ENCODE peak calls at places on chromosomes 6 and 20, in nine cellular contexts. X is cardiac fibroblast, G is BJ, M is RWPE1, S is upper lobe of right lung, Z is left ventricle myocardium inferior, D is sigmoid colon, P is ovary, I is heart right ventricle. F is an unnamed sample.
A peak's percentile ranks its signal among the peaks of the same experiment; 100 is the strongest.

GRCh38 chr6:12065321-12066140 is 53.4 kb downstream of the HIVEP1 start:
- DNase-seq in P (no peak), Z (no peak), I (no peak), D (no peak), G (no peak), S (peak; percentile 67), M (no peak), X (no peak), F (no peak)

GRCh38 chr6:69022991-69023390 is 387.9 kb downstream of the ADGRB3 start:
- DNase-seq in S (no peak), X (no peak), G (peak; percentile 49), I (no peak), D (no peak), Z (no peak), P (no peak), M (peak; percentile 11), F (no peak)

GRCh38 chr6:37209461-37210205 is 39.7 kb downstream of the PIM1 start:
- DNase-seq in D (no peak), X (no peak), I (no peak), S (no peak), Z (no peak), M (no peak), G (no peak), P (no peak), F (no peak)

GRCh38 chr6:2920671-2921112 is 17.6 kb upstream of the SERPINB9 start:
- DNase-seq in Z (no peak), G (no peak), P (no peak), S (no peak), I (no peak), X (no peak), D (no peak), M (no peak), F (peak; percentile 55)

GRCh38 chr6:169008641-169009040 is 245.0 kb downstream of the THBS2 start:
- DNase-seq in Z (no peak), X (peak; percentile 20), S (no peak), M (no peak), D (no peak), I (no peak), P (no peak), G (no peak), F (no peak)

GRCh38 chr6:90415178-90415577 is 118.5 kb upstream of the BACH2 start:
- DNase-seq in X (no peak), S (no peak), I (no peak), G (no peak), Z (no peak), D (no peak), M (no peak), P (no peak), F (no peak)

GRCh38 chr6:157235600-157236039 is 87.7 kb downstream of the TMEM242 start:
- DNase-seq in M (peak; percentile 20), I (peak; percentile 59), S (no peak), G (no peak), D (peak; percentile 82), P (peak; percentile 78), X (peak; percentile 63), Z (peak; percentile 64), F (peak; percentile 88)

GRCh38 chr20:61737346-61737745 is 328.3 kb downstream of the TAF4 start:
- DNase-seq in X (no peak), G (no peak), Z (no peak), D (no peak), P (no peak), M (no peak), S (no peak), I (no peak), F (no peak)

GRCh38 chr6:52162940-52163908 is 23.0 kb upstream of the IL17A start:
- DNase-seq in M (peak; percentile 31), S (no peak), D (no peak), X (peak; percentile 8), Z (no peak), I (no peak), P (no peak), G (no peak), F (no peak)

GRCh38 chr6:63448229-63448628 is 124.1 kb upstream of the LOC128125822 start:
- DNase-seq in G (no peak), P (no peak), X (no peak), M (no peak), I (no peak), S (no peak), D (no peak), Z (no peak), F (no peak)

GRCh38 chr6:93849857-93850256 is 430.5 kb upstream of the EPHA7 start:
- DNase-seq in S (no peak), Z (no peak), P (no peak), X (no peak), I (no peak), M (no peak), D (no peak), G (no peak), F (no peak)

GRCh38 chr20:36541227-36542018 is at the start of gene MYL9:
- DNase-seq in P (peak; percentile 97), D (peak; percentile 99), Z (peak; percentile 97), S (peak; percentile 95), I (peak; percentile 94), X (peak; percentile 85), G (peak; percentile 13), M (peak; percentile 76), F (peak; percentile 97)

GRCh38 chr20:7989379-7989778 is 30.2 kb downstream of the TMX4 start:
- DNase-seq in Z (no peak), D (no peak), X (peak; percentile 24), P (no peak), I (no peak), M (no peak), S (no peak), G (no peak), F (no peak)

GRCh38 chr20:64279826-64280459 is 24.4 kb downstream of the PCMTD2 start:
- DNase-seq in Z (no peak), X (no peak), M (no peak), P (no peak), G (no peak), D (no peak), I (no peak), S (no peak), F (no peak)

GRCh38 chr6:128394171-128394570 is 126.2 kb downstream of the PTPRK start:
- DNase-seq in P (no peak), I (no peak), X (peak; percentile 32), M (no peak), D (no peak), S (no peak), Z (no peak), G (no peak), F (no peak)

GRCh38 chr6:37068523-37069270 is 63.2 kb downstream of the FGD2 start:
- DNase-seq in G (no peak), S (no peak), I (no peak), P (no peak), D (no peak), X (no peak), M (no peak), Z (no peak), F (no peak)

GRCh38 chr20:50456452-50457324 is 53.5 kb upstream of the PTPN1 start:
- DNase-seq in I (no peak), Z (no peak), S (no peak), X (no peak), P (no peak), M (no peak), G (no peak), D (no peak), F (no peak)
- TF ChIP-seq CTCF in I (no peak), Z (peak; percentile 25), S (peak; percentile 15), X (peak; percentile 6), P (no peak), M (no peak), G (no peak), D (no peak), F (no peak)

DNA sequence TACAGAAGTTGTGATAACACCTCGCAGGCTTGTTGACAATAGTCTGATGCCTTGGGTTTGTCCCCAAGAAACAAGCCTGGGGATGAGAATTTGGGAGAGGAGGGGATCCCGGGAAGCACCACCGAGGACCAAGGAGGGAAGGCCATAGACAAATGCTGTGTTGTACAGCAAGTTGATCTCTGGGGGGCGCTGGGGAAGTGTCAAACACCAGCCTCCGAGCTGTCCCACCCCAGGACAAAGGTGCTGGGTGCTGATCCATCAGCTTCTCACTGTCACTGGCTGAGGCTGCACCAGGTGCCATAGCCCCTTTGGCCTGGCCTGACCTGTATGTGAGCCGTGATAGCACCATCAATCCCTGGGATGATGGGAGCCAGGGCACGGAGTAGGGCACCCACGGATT is 64.0 kb downstream of the SYNDIG1 start:
- DNase-seq in D (no peak), X (no peak), M (no peak), I (no peak), S (no peak), G (no peak), P (no peak), Z (no peak), F (no peak)
- TF ChIP-seq CTCF in D (no peak), X (no peak), M (no peak), I (no peak), S (no peak), G (no peak), P (no peak), Z (no peak), F (no peak)

GRCh38 chr20:53946106-53946505 is 124.3 kb downstream of the BCAS1 start:
- DNase-seq in M (no peak), G (no peak), X (no peak), D (no peak), S (no peak), P (no peak), I (no peak), Z (no peak), F (no peak)

GRCh38 chr20:53943522-53944291 is 126.7 kb downstream of the BCAS1 start:
- DNase-seq in Z (no peak), D (no peak), G (no peak), S (no peak), X (peak; percentile 66), M (peak; percentile 60), I (peak; percentile 28), P (no peak), F (no peak)

GRCh38 chr20:53945478-53945877 is 124.9 kb downstream of the BCAS1 start:
- DNase-seq in G (no peak), M (no peak), P (no peak), Z (no peak), S (no peak), I (no peak), X (no peak), D (no peak), F (no peak)

GRCh38 chr20:53942973-53943372 is 127.4 kb downstream of the BCAS1 start:
- DNase-seq in X (no peak), G (no peak), Z (no peak), D (no peak), I (no peak), M (no peak), S (no peak), P (no peak), F (no peak)

DNA sequence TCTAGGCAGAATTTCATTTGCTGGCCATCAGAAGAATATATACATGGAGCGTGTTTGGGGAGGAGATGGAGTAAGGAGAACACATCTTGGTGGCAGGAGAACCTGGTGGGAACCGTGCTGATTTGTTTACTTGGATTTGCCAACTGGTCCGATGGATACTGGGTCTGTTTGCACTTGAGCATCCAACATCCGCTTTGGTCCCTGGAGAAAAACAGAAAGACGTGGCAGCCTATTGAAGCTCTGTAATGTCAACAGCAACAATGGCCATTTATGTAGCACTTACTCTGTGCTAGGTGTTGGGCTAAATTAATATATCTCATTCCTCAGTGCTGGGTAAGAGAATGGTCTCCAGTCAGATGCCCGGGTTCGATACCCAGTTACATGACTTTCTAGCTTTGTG is 125.6 kb downstream of the BCAS1 start:
- DNase-seq in P (no peak), S (no peak), I (no peak), Z (no peak), D (no peak), X (no peak), M (no peak), G (no peak), F (no peak)
- TF ChIP-seq CTCF in P (no peak), S (no peak), I (no peak), Z (no peak), D (no peak), X (no peak), M (no peak), G (no peak), F (no peak)

GRCh38 chr6:109441069-109441816 is 719 bp downstream of the SMPD2 start:
- DNase-seq in G (no peak), D (peak; percentile 76), M (peak; percentile 28), S (peak; percentile 79), P (peak; percentile 70), Z (peak; percentile 43), X (peak; percentile 58), I (peak; percentile 48), F (no peak)
- TF ChIP-seq CTCF in G (peak; percentile 49), D (no peak), M (peak; percentile 41), S (no peak), P (no peak), Z (no peak), X (peak; percentile 7), I (no peak), F (no peak)

F was measured in ascending aorta.